ENCODE peak calls at places on chromosome 14, in four cellular contexts. B is GM12878, U is IMR-90, C is hepatocyte. O is an unnamed sample.
A peak's percentile ranks its signal among the peaks of the same experiment; 100 is the strongest.

GRCh38 chr14:89280612-89281011 is 136.4 kb downstream of the FOXN3 start:
- DNase-seq in B (no peak), U (no peak), C (no peak), O (no peak)

GRCh38 chr14:22588419-22589095 is 467 bp downstream of the DAD1 start:
- DNase-seq in B (no peak), U (no peak), C (no peak), O (no peak)

GRCh38 chr14:73764881-73765280 is 50.7 kb upstream of the PNMA1 start:
- DNase-seq in B (no peak), U (no peak), C (no peak), O (no peak)

GRCh38 chr14:74324945-74325361 is 22.2 kb upstream of the ABCD4 start:
- DNase-seq in C (peak; percentile 56), B (no peak), U (peak; percentile 38), O (peak; percentile 60)

GRCh38 chr14:65658202-65658601 is 245.7 kb downstream of the FUT8 start:
- DNase-seq in B (no peak), C (no peak), U (peak; percentile 81), O (peak; percentile 85)

GRCh38 chr14:24274101-24274543 is 2.7 kb upstream of the RABGGTA start:
- DNase-seq in C (no peak), U (peak; percentile 31), B (peak; percentile 93), O (peak; percentile 78)

GRCh38 chr14:76083796-76084195 is 67.9 kb upstream of the GPATCH2L start:
- DNase-seq in C (no peak), U (no peak), B (no peak), O (no peak)

GRCh38 chr14:105885561-105886320 is 359.4 kb downstream of the TMEM121 start:
- DNase-seq in B (no peak), C (no peak), U (no peak), O (no peak)

GRCh38 chr14:24130717-24131548 is 474 bp downstream of the FITM1 start:
- DNase-seq in U (no peak), C (no peak), B (no peak), O (no peak)

GRCh38 chr14:44662250-44662891 is 155.3 kb upstream of the FSCB start:
- DNase-seq in C (no peak), B (no peak), U (no peak), O (no peak)

GRCh38 chr14:105527381-105528196 is 1.2 kb downstream of the TMEM121 start:
- DNase-seq in C (peak; percentile 4), U (no peak), B (no peak), O (no peak)

GRCh38 chr14:60680511-60680910 is 31.2 kb upstream of the SIX1 start:
- DNase-seq in C (no peak), U (no peak), B (no peak), O (no peak)

GRCh38 chr14:105517096-105517495 is 9.3 kb upstream of the TMEM121 start:
- DNase-seq in C (no peak), B (no peak), U (no peak), O (no peak)

GRCh38 chr14:74255281-74255680 is 16.0 kb downstream of the VSX2 start:
- DNase-seq in C (no peak), U (no peak), B (no peak), O (no peak)

GRCh38 chr14:77063581-77064289 is 34.3 kb upstream of the CIPC start:
- DNase-seq in B (no peak), C (no peak), U (peak; percentile 83), O (no peak)

GRCh38 chr14:104349950-104350349 is 211.6 kb downstream of the KIF26A start:
- DNase-seq in U (no peak), C (no peak), B (no peak), O (no peak)

GRCh38 chr14:92490239-92490959 is 23.2 kb upstream of the RIN3 start:
- DNase-seq in B (no peak), U (peak; percentile 23), C (no peak), O (no peak)

GRCh38 chr14:96373538-96373937 is 10.2 kb downstream of the GSKIP start:
- DNase-seq in B (no peak), U (no peak), C (no peak), O (no peak)

GRCh38 chr14:96861568-96862310 is 64.6 kb downstream of the VRK1 start:
- DNase-seq in U (no peak), C (peak; percentile 3), B (no peak), O (no peak)

GRCh38 chr14:45070215-45070614 is 13.7 kb upstream of the PRPF39 start:
- DNase-seq in U (peak; percentile 10), C (no peak), B (no peak), O (peak; percentile 65)

GRCh38 chr14:65704850-65705249 is 292.3 kb downstream of the FUT8 start:
- DNase-seq in U (no peak), C (no peak), B (no peak), O (no peak)

GRCh38 chr14:74217672-74218448 is 21.4 kb upstream of the VSX2 start:
- DNase-seq in U (peak; percentile 46), C (peak; percentile 84), B (no peak), O (peak; percentile 85)

GRCh38 chr14:65470404-65470880 is 57.9 kb downstream of the FUT8 start:
- DNase-seq in C (peak; percentile 10), B (no peak), U (no peak), O (no peak)

DNA sequence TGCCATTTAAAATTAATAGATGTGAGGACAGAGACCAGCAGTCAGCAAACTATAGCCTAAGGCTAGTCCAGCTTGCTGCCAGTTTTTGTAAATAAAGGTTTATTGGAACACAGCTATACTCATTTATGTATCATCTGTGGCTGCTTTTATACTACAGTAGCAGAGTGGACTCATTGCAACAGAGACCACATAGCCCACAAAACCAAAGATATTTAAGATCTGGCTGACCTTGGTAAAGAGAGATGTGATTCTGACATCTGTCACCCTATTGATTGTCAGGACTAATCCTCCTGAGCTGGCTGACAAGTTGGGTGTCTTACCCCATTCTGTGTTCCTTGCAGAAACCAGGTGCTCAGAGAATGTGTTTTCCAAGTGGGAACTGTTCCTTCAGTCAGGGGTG is 99.9 kb downstream of the BEGAIN start:
- DNase-seq in B (no peak), U (no peak), C (no peak), O (no peak)
- H3K36me3 ChIP-seq in B (no peaks in the 10 kb centered on the region), U (peaks cover 5% of the 10 kb centered on the region), C (no peaks in the 10 kb centered on the region), O (no peaks in the 10 kb centered on the region)

DNA sequence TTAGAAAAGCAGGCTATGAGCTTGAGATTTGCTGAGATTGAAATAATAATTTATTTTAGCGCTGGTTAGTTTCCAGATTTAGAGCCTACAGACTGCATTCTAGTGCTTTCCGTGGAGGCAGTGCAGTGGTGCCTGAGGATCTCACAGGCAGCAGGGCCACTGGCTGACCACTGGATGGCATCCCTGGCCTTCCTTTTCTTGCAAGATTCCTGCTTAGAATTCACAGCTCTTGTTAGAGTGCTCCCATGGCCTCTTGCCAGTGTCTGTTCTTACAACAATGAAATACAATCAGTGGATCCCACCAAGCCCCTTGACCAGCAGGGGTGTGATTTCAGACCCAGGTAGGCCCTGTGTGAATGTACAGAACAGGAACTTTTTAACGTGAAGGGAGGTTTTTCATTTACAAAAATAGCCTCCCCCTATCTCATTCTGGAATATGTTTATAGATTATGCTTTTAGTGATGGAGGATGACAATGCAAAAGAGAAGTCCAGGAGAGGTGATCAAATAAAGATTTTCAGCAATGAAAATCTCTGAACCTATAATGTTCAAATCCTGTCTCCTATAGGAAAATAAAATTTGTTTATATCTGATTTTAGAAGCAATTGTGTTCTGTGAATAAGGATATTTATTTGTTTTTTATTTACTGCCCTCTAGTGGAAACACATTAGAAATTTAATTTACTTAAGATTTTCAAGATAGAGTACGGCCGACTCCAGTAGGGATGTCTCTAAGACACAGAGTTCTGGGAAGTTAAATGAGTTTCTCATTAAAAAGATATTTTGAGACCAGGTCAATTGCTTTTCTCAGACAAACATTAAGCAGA is 362.2 kb upstream of the STXBP6 start:
- DNase-seq in U (no peak), C (peak; percentile 16), B (no peak), O (peak; percentile 7)
- TF ChIP-seq CTCF in U (peak; percentile 18), C (peak; percentile 43), B (no peak), O (peak; percentile 48)

GRCh38 chr14:79011920-79012204 is 841.7 kb downstream of the NRXN3 start:
- DNase-seq in C (no peak), B (no peak), U (no peak), O (no peak)
- H2AFZ ChIP-seq in C (no peak overlapping the region), B (no peak overlapping the region), U (no peak overlapping the region), O (no peak overlapping the region)

DNA sequence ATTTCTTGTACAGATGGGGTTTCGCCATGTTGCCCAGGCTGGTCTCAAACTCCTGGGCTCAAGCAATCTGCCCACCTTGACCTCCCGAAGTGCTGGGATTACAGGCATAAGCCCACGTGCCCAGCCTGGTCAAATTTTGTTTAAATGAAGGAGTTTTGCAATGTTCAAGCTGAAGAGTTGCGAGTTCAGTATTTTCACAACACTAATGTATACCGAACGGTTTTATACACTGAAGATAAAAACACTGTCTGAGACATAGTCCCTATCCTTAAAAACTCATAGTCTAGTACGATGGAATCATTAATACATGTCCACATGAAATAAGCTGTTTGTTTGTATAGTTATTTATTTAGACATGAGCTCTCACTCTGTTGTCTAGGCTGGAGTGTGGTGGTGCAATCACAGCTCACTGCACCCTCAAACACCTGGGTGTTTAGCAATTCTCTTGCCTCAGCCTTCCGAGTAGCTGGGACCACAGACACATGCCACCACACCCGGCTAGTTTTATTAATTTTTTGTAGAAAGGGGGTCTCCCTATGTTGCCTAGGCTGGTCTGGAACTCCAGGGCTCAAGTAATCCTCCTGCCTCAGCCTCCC is 15.4 kb downstream of the TRAPPC6B start:
- DNase-seq in C (no peak), U (no peak), B (no peak), O (no peak)
- H3K36me3 ChIP-seq in C (no peaks in the 10 kb centered on the region), U (peaks cover 30% of the 10 kb centered on the region), B (peaks cover 4% of the 10 kb centered on the region), O (peaks cover 33% of the 10 kb centered on the region)

GRCh38 chr14:85317491-85318021 is 212.4 kb upstream of the FLRT2 start:
- DNase-seq in B (no peak), C (no peak), U (peak; percentile 26), O (peak; percentile 6)

GRCh38 chr14:85319101-85319500 is 210.8 kb upstream of the FLRT2 start:
- DNase-seq in U (no peak), C (no peak), B (no peak), O (peak; percentile 36)

GRCh38 chr14:85315290-85315689 is 214.7 kb upstream of the FLRT2 start:
- DNase-seq in U (no peak), C (no peak), B (no peak), O (no peak)

GRCh38 chr14:85315891-85316290 is 214.1 kb upstream of the FLRT2 start:
- DNase-seq in B (no peak), U (no peak), C (no peak), O (no peak)

DNA sequence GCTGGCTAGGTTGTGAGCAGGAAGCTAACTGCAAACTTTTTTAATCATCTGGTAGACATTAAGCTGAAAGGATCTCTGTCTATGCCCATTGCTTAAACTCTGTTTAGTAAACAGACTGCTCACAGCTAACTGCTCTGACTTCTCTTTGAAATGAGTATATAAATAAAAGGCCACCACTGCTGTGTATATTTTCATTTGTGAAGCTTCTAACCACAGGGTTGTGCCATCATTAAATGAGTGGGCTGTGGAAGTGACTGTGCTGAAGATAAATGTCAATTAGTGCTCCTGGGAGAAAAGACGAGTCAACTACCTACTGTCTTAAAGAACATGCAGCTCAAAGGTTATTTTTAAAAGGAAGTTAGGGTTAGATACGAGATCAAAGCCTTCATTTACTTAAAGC is 213.2 kb upstream of the FLRT2 start:
- DNase-seq in B (no peak), U (peak; percentile 15), C (no peak), O (no peak)
- TF ChIP-seq CTCF in B (no peak), U (no peak), C (no peak), O (no peak)

DNA sequence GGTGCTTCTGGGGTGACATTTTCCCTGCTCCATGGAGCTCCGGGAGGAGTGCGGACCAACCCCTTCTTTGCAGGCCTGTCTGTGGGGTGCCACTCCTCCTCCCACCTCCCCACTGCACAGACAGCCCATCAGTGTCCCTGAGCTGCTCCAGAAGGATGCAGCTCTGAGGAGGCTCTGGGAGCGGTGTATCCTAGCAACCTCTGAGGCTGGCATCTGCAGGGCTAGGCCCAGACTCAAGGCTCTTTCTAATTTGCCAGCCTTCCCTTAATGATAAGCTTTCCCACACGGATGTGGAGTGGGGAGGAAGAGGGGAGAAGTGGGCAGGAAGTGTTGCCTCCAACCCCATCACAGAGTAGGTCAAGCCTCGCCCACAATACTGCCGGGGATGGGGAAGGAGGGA is 59.7 kb downstream of the CALM1 start:
- DNase-seq in B (no peak), U (no peak), C (no peak), O (no peak)
- H2AFZ ChIP-seq in B (no peak overlapping the region), U (no peak overlapping the region), C (no peak overlapping the region), O (no peak overlapping the region)

O was measured in PC-3.